ENCODE peak calls at places on chromosomes 12 and 14, in six cellular contexts. O is SHP77 treated with DMSO at 0.1 percent for 48 hours, T is HS-27A, P is IMR-90, J is omental fat pad, S is NCI-H1092 treated with DMSO at 0.1 percent for 48 hours. D is an unnamed sample.

GRCh38 chr12:132153501-132154340 is 9.5 kb downstream of the NOC4L start:
- DNase-seq in P (peak), O (peak), S (peak), T (no peak), J (no peak), D (peak)

GRCh38 chr12:26195641-26196423 is 459 bp downstream of the SSPN start:
- DNase-seq in J (no peak), S (no peak), P (peak), T (peak), O (no peak), D (peak)

GRCh38 chr14:49971156-49972141 is 78.6 kb downstream of the ARF6 start:
- DNase-seq in S (peak), J (no peak), T (no peak), O (peak), P (peak), D (no peak)

GRCh38 chr12:94141004-94141764 is 7.2 kb upstream of the PLXNC1 start:
- DNase-seq in S (no peak), J (no peak), T (no peak), P (no peak), O (no peak), D (no peak)

GRCh38 chr12:21710944-21711343 is 53.3 kb upstream of the LDHB start:
- DNase-seq in J (no peak), S (no peak), P (no peak), O (no peak), T (no peak), D (no peak)

GRCh38 chr12:38162708-38163441 is 153.7 kb upstream of the ALG10B start:
- DNase-seq in O (no peak), T (no peak), P (no peak), J (no peak), S (no peak), D (no peak)

GRCh38 chr12:60035835-60036234 is 440.0 kb downstream of the SLC16A7 start:
- DNase-seq in T (no peak), S (no peak), P (peak), J (no peak), O (no peak), D (peak)

GRCh38 chr12:25876383-25877045 is 82.0 kb upstream of the RASSF8 start:
- DNase-seq in P (no peak), J (no peak), T (no peak), O (no peak), S (no peak), D (no peak)

GRCh38 chr14:60656755-60657608 is 7.7 kb upstream of the SIX1 start:
- DNase-seq in J (no peak), T (no peak), S (peak), P (peak), O (no peak), D (peak)

GRCh38 chr12:17062296-17063061 is 456.5 kb upstream of the LMO3 start:
- DNase-seq in S (peak), P (no peak), O (no peak), T (no peak), J (no peak), D (peak)

GRCh38 chr14:85625925-85626585 is 96.1 kb downstream of the FLRT2 start:
- DNase-seq in P (peak), T (no peak), J (no peak), O (no peak), S (no peak), D (peak)

GRCh38 chr12:27549801-27550652 is 26.0 kb downstream of the PPFIBP1 start:
- DNase-seq in P (peak), S (peak), J (peak), T (peak), O (peak), D (peak)

GRCh38 chr12:116498471-116498870 is 60.7 kb upstream of the MAP1LC3B2 start:
- DNase-seq in P (no peak), S (no peak), O (no peak), J (no peak), T (no peak), D (no peak)

GRCh38 chr12:92438641-92439396 is 264.0 kb upstream of the PLEKHG7 start:
- DNase-seq in J (no peak), S (no peak), P (no peak), T (no peak), O (no peak), D (no peak)

GRCh38 chr12:1094714-1095113 is 103.7 kb downstream of the ERC1 start:
- DNase-seq in J (no peak), P (no peak), T (no peak), O (no peak), S (no peak), D (no peak)

GRCh38 chr12:116582610-116583009 is 23.4 kb downstream of the MAP1LC3B2 start:
- DNase-seq in O (no peak), S (no peak), P (peak), T (no peak), J (no peak), D (peak)

GRCh38 chr14:74613211-74613914 is 1.3 kb upstream of the LTBP2 start:
- DNase-seq in S (no peak), J (no peak), O (no peak), T (no peak), P (no peak), D (no peak)

GRCh38 chr14:52950898-52951729 is at the start of gene FERMT2:
- DNase-seq in S (peak), J (peak), T (peak), P (peak), O (peak), D (peak)

GRCh38 chr14:91368681-91369416 is 48.8 kb downstream of the CCDC88C start:
- DNase-seq in S (peak), O (no peak), P (no peak), J (no peak), T (no peak), D (no peak)

GRCh38 chr14:104657563-104658324 is 31.7 kb upstream of the INF2 start:
- DNase-seq in S (peak), J (no peak), P (no peak), O (no peak), T (no peak), D (no peak)

GRCh38 chr12:49019435-49020317 is 1.1 kb upstream of the PRKAG1 start:
- DNase-seq in J (no peak), S (no peak), O (no peak), T (no peak), P (peak), D (peak)

GRCh38 chr12:47774664-47775063 is 1.6 kb downstream of the SLC48A1 start:
- DNase-seq in P (no peak), T (no peak), O (no peak), S (no peak), J (no peak), D (no peak)

GRCh38 chr12:103011974-103012763 is 54.7 kb downstream of the ASCL1 start:
- DNase-seq in O (no peak), J (no peak), S (peak), P (no peak), T (no peak), D (no peak)

D was measured in amniotic epithelial cell.